ENCODE peak calls at places on chromosomes 7 and 10, in ten cellular contexts. J is AG09309, E is SK-N-SH, V is dorsolateral prefrontal cortex, X is epithelial cell of esophagus, B is IMR-90, R is suprapubic skin, Z is tibial nerve, G is colonic mucosa, F is right lobe of liver. Y is an unnamed sample.

GRCh38 chr10:123434435-123435039 is 231.6 kb upstream of the GPR26 start:
- DNase-seq in E (no peak), G (no peak), V (no peak), Z (no peak), J (no peak), R (no peak), B (no peak), F (no peak), X (no peak), Y (no peak)

GRCh38 chr10:8331387-8331786 is 276.9 kb downstream of the GATA3 start:
- DNase-seq in V (no peak), J (no peak), Z (no peak), R (no peak), F (no peak), X (no peak), E (no peak), G (no peak), B (no peak), Y (no peak)

GRCh38 chr10:116026315-116026714 is 246.7 kb downstream of the GFRA1 start:
- DNase-seq in J (no peak), R (no peak), V (no peak), E (peak), F (peak), B (no peak), G (no peak), X (no peak), Z (no peak), Y (no peak)

GRCh38 chr7:75630549-75630948 is 108.2 kb downstream of the HIP1 start:
- DNase-seq in J (no peak), X (no peak), E (no peak), R (no peak), Z (no peak), G (no peak), B (no peak), V (no peak), F (no peak), Y (no peak)

GRCh38 chr7:3218561-3219225 is 82.4 kb upstream of the SDK1 start:
- DNase-seq in B (no peak), G (no peak), V (no peak), X (no peak), E (no peak), J (no peak), F (no peak), R (no peak), Z (no peak), Y (no peak)

GRCh38 chr7:99563650-99564049 is 5.2 kb downstream of the ZNF655 start:
- DNase-seq in V (no peak), Z (no peak), B (peak), R (no peak), J (peak), F (no peak), X (peak), E (no peak), G (no peak), Y (peak)

GRCh38 chr10:46098379-46098778 is 52.3 kb upstream of the MSMB start:
- DNase-seq in Z (no peak), E (no peak), J (no peak), G (no peak), V (no peak), X (no peak), F (no peak), R (no peak), B (no peak), Y (no peak)

GRCh38 chr7:106625678-106626301 is 35.2 kb downstream of the CCDC71L start:
- DNase-seq in B (no peak), J (no peak), F (no peak), E (no peak), X (no peak), G (peak), V (no peak), Z (no peak), R (no peak), Y (no peak)

DNA sequence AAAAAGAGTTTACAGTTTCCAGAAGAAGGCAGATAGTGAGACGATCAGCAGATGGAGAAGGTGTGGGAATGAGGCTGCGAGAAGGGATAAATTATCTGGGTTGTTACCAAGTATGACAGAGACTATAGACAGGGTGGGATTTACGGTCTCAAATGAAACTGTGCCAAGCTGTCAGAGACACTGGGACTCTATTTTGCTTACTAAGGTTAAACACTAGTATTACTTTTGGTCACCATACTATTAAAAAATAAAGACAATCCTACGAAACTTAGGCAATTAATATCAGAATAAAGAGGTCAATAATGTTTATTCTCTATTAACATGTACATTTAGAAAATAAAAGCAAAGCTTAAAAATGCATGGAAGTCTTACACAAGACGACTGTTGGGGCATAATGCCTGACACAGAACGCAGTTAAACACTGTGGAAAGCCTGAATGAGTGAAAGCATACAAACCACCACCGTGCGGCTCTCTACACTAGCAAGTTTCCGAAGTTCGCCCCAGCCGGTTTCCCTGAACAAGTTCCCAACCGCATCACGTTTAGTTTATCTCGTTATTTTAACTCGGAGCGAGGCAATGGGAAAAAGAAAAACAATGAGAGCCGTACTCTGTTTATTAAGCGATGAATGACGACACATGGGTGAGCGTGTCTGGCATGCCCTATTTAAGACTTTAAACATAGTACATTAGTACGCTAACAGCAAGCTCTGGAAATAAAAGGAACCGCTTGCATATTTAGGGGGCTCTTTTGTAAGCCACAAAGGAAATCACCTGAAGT is 911 bp upstream of the CC2D2B start:
- DNase-seq in J (peak), X (peak), Z (peak), E (peak), F (peak), V (no peak), B (peak), G (peak), R (peak), Y (peak)
- TF ChIP-seq CTCF in J (peak), X (peak), Z (no peak), E (no peak), F (no peak), V (peak), B (peak), G (no peak), R (no peak), Y (no peak)

GRCh38 chr7:13988765-13989137 is 715 bp downstream of the ETV1 start:
- DNase-seq in R (peak), B (peak), X (no peak), G (peak), V (no peak), E (peak), J (no peak), Z (peak), F (peak), Y (no peak)

GRCh38 chr7:13988011-13988410 is 1.5 kb downstream of the ETV1 start:
- DNase-seq in R (no peak), Z (no peak), G (no peak), J (no peak), E (no peak), V (no peak), X (peak), B (peak), F (no peak), Y (no peak)

GRCh38 chr7:13990319-13990983 is 985 bp upstream of the ETV1 start:
- DNase-seq in G (peak), V (no peak), Z (peak), X (peak), B (peak), J (no peak), E (peak), F (peak), R (peak), Y (peak)

GRCh38 chr7:13989944-13990295 is 454 bp upstream of the ETV1 start:
- DNase-seq in G (peak), F (no peak), B (no peak), V (no peak), J (no peak), Z (peak), E (no peak), X (no peak), R (no peak), Y (no peak)

DNA sequence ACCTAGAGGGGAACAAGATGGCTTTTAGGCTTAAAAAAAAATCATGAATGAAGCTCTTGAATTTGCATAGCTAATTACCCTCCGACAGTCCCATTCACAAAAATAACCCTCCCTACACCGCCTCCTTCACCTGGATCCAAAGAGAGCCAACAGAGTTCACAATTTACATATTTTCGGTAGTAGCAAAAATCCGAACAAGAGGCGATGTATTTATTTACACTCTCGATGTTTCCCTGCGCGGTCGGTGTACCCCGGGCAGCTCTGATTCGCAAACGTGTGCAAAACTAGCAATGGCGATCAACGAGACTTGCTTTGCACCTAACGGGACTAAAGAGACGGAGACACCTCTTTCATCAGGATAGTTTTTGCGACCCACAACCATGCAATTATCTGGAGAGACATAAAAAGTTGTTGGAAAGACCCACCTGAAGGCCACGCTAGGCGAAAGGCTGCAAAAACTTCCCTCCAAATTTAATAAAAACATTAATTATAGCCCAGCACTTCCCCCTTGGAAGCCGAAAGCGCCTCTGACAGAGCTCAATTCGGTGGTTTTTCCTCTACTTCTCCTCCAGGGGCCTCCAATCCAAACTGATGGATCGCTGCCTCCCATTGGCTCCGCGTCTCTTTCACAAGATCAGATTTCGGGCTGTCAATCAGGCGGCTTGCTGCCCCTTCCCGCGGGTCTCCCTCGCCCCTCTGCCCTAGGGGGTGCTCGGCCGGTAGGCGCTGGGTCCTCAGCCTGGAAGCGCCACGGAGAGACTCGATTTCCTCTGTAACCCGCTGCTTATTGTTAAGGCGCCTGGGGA is at the start of gene ETV1:
- DNase-seq in V (no peak), X (peak), R (peak), J (no peak), B (peak), Z (peak), G (peak), F (peak), E (peak), Y (peak)
- TF ChIP-seq CTCF in V (peak), X (peak), R (no peak), J (peak), B (peak), Z (peak), G (no peak), F (peak), E (peak), Y (peak)

GRCh38 chr10:29734980-29735627 is 100.3 kb upstream of the SVIL start:
- DNase-seq in F (peak), X (peak), G (peak), B (no peak), R (peak), V (peak), J (no peak), E (peak), Z (peak), Y (no peak)

GRCh38 chr10:29736325-29737208 is 101.8 kb upstream of the SVIL start:
- DNase-seq in B (peak), E (peak), R (peak), X (peak), J (no peak), Z (no peak), V (no peak), G (peak), F (peak), Y (no peak)

GRCh38 chr10:29734640-29734979 is 99.8 kb upstream of the SVIL start:
- DNase-seq in G (peak), E (no peak), F (no peak), B (no peak), R (peak), J (no peak), Z (no peak), X (peak), V (no peak), Y (no peak)

GRCh38 chr10:29737209-29737565 is 102.4 kb upstream of the SVIL start:
- DNase-seq in J (no peak), B (no peak), V (no peak), R (no peak), Z (no peak), X (no peak), E (no peak), G (no peak), F (no peak), Y (no peak)

GRCh38 chr10:29735628-29736324 is 101.0 kb upstream of the SVIL start:
- DNase-seq in E (peak), G (peak), J (no peak), B (peak), R (peak), X (peak), F (peak), Z (peak), V (no peak), Y (no peak)
- TF ChIP-seq CTCF in E (peak), G (peak), J (peak), B (peak), R (peak), X (peak), F (peak), Z (peak), V (peak), Y (peak)

GRCh38 chr7:42639930-42640329 is 271.9 kb downstream of the C7orf25 start:
- DNase-seq in Z (no peak), J (no peak), V (no peak), R (no peak), F (no peak), X (no peak), E (no peak), G (no peak), B (no peak), Y (no peak)
- TF ChIP-seq CTCF in Z (no peak), J (peak), V (no peak), R (no peak), F (no peak), X (no peak), E (peak), G (no peak), B (peak), Y (peak)

GRCh38 chr10:24723788-24724380 is at the start of gene ARHGAP21:
- DNase-seq in R (peak), X (peak), F (peak), E (peak), B (peak), G (peak), Z (peak), J (no peak), V (peak), Y (peak)
- TF ChIP-seq CTCF in R (no peak), X (no peak), F (no peak), E (peak), B (no peak), G (no peak), Z (peak), J (peak), V (no peak), Y (peak)

GRCh38 chr7:122885583-122886356 is 490 bp downstream of the CADPS2 start:
- DNase-seq in X (peak), R (peak), G (peak), V (no peak), J (no peak), F (peak), E (peak), Z (no peak), B (no peak), Y (no peak)

GRCh38 chr7:122884186-122884585 is 2.1 kb downstream of the CADPS2 start:
- DNase-seq in E (no peak), R (no peak), Z (no peak), V (no peak), J (no peak), X (peak), B (no peak), F (no peak), G (no peak), Y (no peak)

GRCh38 chr7:122887848-122888247 is 1.6 kb upstream of the CADPS2 start:
- DNase-seq in Z (no peak), V (no peak), B (no peak), F (no peak), E (no peak), G (no peak), J (no peak), R (no peak), X (no peak), Y (no peak)

GRCh38 chr7:122887198-122887597 is 938 bp upstream of the CADPS2 start:
- DNase-seq in Z (peak), J (peak), E (peak), X (peak), R (peak), V (peak), G (peak), F (peak), B (peak), Y (no peak)

DNA sequence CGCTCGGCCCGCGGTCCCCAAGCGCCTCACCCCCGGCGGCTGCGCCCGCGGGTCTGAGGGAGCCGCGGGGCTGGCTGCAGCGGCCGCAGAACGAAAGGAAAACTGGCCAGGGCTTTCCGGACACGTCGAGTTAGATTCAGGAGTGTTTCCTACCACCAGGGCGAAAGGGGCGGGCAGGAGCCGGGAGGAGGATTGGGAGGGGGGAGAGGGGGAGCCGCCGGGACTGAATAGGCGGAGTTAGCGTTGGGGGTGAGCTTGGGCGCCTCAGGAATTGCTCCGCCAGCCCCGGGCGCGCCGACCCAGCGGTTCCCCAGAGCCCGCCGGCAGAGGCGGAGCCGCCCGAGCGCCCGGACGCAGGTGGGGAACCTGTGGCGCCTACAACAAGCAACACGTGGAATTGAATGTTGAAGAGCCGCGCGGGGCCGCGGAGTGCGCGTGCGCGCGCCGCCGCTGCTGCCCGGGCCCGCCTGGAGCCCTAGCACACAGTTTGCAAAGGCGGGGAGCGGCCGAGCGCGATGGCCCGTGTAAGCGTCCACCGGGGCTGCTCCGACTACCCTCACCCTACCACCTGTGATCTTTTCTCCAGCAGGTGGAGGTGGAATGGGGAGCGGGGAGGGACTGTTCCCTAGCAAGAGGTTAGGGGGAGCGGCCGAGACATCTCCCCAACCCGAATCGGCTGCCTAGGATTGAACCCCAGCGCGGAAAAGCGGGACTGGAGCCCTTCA is at the start of gene CADPS2:
- DNase-seq in X (peak), V (peak), G (peak), B (peak), F (peak), E (peak), J (peak), Z (peak), R (peak), Y (peak)
- TF ChIP-seq CTCF in X (peak), V (peak), G (no peak), B (peak), F (peak), E (no peak), J (peak), Z (no peak), R (peak), Y (no peak)